ENCODE peak calls at places on chromosomes 7 and 10, in ten cellular contexts. Q is hepatocyte, T is epithelial cell of esophagus, H is left ventricle myocardium inferior, J is foreskin fibroblast, O is brain microvascular endothelial cell, X is GM12865, M is heart left ventricle, L is GM13977, P is tibial artery. F is an unnamed sample.

GRCh38 chr10:62577666-62578291 is 203.6 kb downstream of the ZNF365 start:
- DNase-seq in Q (no peak), T (no peak), H (no peak), J (peak; percentile 85), O (peak; percentile 80), X (no peak), M (no peak), L (no peak), P (no peak), F (no peak)

GRCh38 chr7:69123003-69123402 is 475.3 kb upstream of the AUTS2 start:
- DNase-seq in Q (no peak), T (no peak), H (no peak), J (no peak), O (no peak), X (no peak), M (no peak), L (no peak), P (no peak), F (no peak)

GRCh38 chr10:100553929-100554328 is 18.2 kb downstream of the HIF1AN start:
- DNase-seq in Q (no peak), T (no peak), H (no peak), J (no peak), O (no peak), X (no peak), M (no peak), L (no peak), P (no peak), F (no peak)

GRCh38 chr10:31888442-31888841 is 40.2 kb downstream of the ARHGAP12 start:
- DNase-seq in Q (no peak), T (no peak), H (no peak), J (no peak), O (no peak), X (no peak), M (no peak), L (no peak), P (no peak), F (no peak)

GRCh38 chr7:91083855-91084644 is 180.2 kb upstream of the FZD1 start:
- DNase-seq in Q (peak; percentile 7), T (no peak), H (peak; percentile 57), J (peak; percentile 28), O (no peak), X (no peak), M (peak; percentile 72), L (no peak), P (peak; percentile 82), F (no peak)

GRCh38 chr10:413662-414071 is 275.8 kb downstream of the DIP2C start:
- DNase-seq in Q (no peak), T (no peak), H (no peak), J (no peak), O (no peak), X (no peak), M (no peak), L (no peak), P (no peak), F (no peak)

GRCh38 chr10:107487284-107487683 is 322.8 kb upstream of the SORCS1 start:
- DNase-seq in Q (no peak), T (peak; percentile 66), H (no peak), J (peak; percentile 78), O (no peak), X (no peak), M (no peak), L (no peak), P (no peak), F (no peak)

GRCh38 chr10:132421377-132422168 is 24.6 kb downstream of the PWWP2B start:
- DNase-seq in Q (peak; percentile 89), T (peak; percentile 50), H (peak; percentile 78), J (peak; percentile 70), O (peak; percentile 27), X (no peak), M (peak; percentile 82), L (peak; percentile 64), P (peak; percentile 93), F (no peak)

GRCh38 chr10:49448924-49449323 is 53.0 kb upstream of the DRGX start:
- DNase-seq in Q (no peak), T (peak; percentile 15), H (no peak), J (peak; percentile 29), O (no peak), X (no peak), M (no peak), L (no peak), P (no peak), F (no peak)

GRCh38 chr7:24508301-24508700 is 65.0 kb upstream of the PALS2 start:
- DNase-seq in Q (peak; percentile 17), T (no peak), H (no peak), J (no peak), O (no peak), X (no peak), M (no peak), L (no peak), P (no peak), F (no peak)

GRCh38 chr7:34463830-34464229 is 194.2 kb upstream of the NPSR1 start:
- DNase-seq in Q (peak; percentile 32), T (peak; percentile 96), H (no peak), J (no peak), O (no peak), X (no peak), M (no peak), L (no peak), P (no peak), F (no peak)

GRCh38 chr7:28149291-28150101 is 31.1 kb downstream of the JAZF1 start:
- DNase-seq in Q (no peak), T (no peak), H (no peak), J (no peak), O (no peak), X (no peak), M (no peak), L (peak; percentile 10), P (no peak), F (no peak)

GRCh38 chr10:106182542-106182941 is 982.0 kb downstream of the SORCS1 start:
- DNase-seq in Q (peak; percentile 8), T (peak; percentile 30), H (no peak), J (no peak), O (no peak), X (no peak), M (no peak), L (no peak), P (no peak), F (no peak)

GRCh38 chr10:86402283-86402931 is 35.8 kb upstream of the GRID1 start:
- DNase-seq in Q (no peak), T (no peak), H (no peak), J (peak; percentile 41), O (no peak), X (no peak), M (no peak), L (no peak), P (no peak), F (no peak)

GRCh38 chr7:158033196-158033595 is 554.4 kb downstream of the PTPRN2 start:
- DNase-seq in Q (no peak), T (no peak), H (no peak), J (no peak), O (no peak), X (no peak), M (no peak), L (no peak), P (peak; percentile 34), F (no peak)

GRCh38 chr10:62732841-62733653 is 71.5 kb upstream of the ADO start:
- DNase-seq in Q (no peak), T (peak; percentile 81), H (no peak), J (peak; percentile 17), O (peak; percentile 44), X (peak; percentile 92), M (no peak), L (peak; percentile 66), P (no peak), F (no peak)

GRCh38 chr7:144379791-144380384 is 23.6 kb downstream of the NOBOX start:
- DNase-seq in Q (no peak), T (no peak), H (no peak), J (no peak), O (no peak), X (no peak), M (no peak), L (no peak), P (peak; percentile 41), F (no peak)

GRCh38 chr10:70364772-70365091 is 17.7 kb downstream of the LRRC20 start:
- DNase-seq in Q (no peak), T (no peak), H (no peak), J (no peak), O (no peak), X (no peak), M (no peak), L (no peak), P (no peak), F (no peak)
- TF ChIP-seq CTCF in Q (no peak), T (no peak), H (peak; percentile 8), J (no peak), O (no peak), X (no peak), M (peak; percentile 11), L (no peak), P (no peak), F (no peak)

DNA sequence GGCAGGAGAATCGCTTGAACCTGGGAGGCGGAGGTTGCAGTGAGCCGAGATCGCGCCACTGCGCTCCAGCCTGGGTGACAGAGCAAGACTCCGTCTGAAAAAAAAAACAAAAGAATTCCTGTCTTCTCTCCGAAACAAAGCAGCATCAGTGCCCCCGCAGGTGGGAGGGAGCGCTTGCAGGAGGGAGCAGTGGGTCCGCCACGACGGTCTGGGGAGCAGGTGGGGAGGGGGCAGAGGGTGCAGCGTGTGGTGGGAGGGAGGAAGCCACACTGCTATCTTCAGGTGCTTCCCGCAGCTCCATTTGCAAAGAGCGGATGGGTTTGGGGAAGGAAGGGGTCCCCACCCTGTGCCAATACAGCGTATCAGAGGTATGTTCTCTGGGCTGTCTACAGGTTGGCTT is 31.7 kb downstream of the LIMK1 start:
- DNase-seq in Q (no peak), T (no peak), H (no peak), J (no peak), O (no peak), X (no peak), M (no peak), L (no peak), P (no peak), F (no peak)
- TF ChIP-seq CTCF in Q (no peak), T (no peak), H (no peak), J (no peak), O (peak; percentile 30), X (no peak), M (no peak), L (peak; percentile 20), P (no peak), F (peak; percentile 5)

GRCh38 chr7:101035941-101036340 is 16.1 kb downstream of the MUC17 start:
- DNase-seq in Q (no peak), T (no peak), H (no peak), J (no peak), O (no peak), X (no peak), M (no peak), L (no peak), P (no peak), F (no peak)

DNA sequence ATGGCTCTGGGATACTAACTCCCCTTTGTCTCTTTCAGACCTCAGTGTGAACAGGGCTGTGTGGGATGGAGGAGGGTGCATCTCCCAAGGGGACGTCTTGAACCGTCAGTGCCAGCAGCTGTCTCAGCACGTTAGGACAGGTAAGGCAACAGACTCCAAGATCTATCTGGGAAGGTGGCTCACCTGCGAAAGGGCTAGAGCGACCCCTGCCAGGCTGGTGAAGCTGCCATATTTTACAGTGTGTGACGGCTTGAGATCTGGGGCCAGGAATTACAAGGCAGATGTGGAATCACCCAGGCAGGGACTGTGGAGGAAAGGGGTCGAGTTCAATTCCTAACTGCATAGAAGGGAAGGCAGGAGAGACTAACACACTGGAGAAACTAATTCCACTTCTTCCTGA is 11.2 kb downstream of the MUC17 start:
- DNase-seq in Q (no peak), T (peak; percentile 35), H (no peak), J (no peak), O (no peak), X (no peak), M (no peak), L (no peak), P (no peak), F (no peak)
- TF ChIP-seq CTCF in Q (no peak), T (peak; percentile 11), H (no peak), J (no peak), O (no peak), X (no peak), M (no peak), L (peak; percentile 39), P (no peak), F (no peak)

GRCh38 chr10:77715081-77715480 is 77.5 kb upstream of the KCNMA1 start:
- DNase-seq in Q (no peak), T (peak; percentile 36), H (no peak), J (no peak), O (no peak), X (peak; percentile 34), M (no peak), L (peak; percentile 29), P (no peak), F (no peak)
- TF ChIP-seq CTCF in Q (peak; percentile 23), T (peak; percentile 54), H (peak; percentile 16), J (no peak), O (peak; percentile 39), X (peak; percentile 55), M (no peak), L (peak; percentile 40), P (no peak), F (peak; percentile 26)